ENCODE peak calls at places on chromosome 5, in eight cellular contexts. B is pancreas, L is stomach, J is HT-29, R is right cardiac atrium, A is cerebellum, M is M059J, Z is NCI-H1436. Y is an unnamed sample.

GRCh38 chr5:98807806-98808205 is 34.3 kb downstream of the RGMB start:
- DNase-seq in B (no peak), L (no peak), J (no peak), R (no peak), A (no peak), M (no peak), Z (no peak), Y (no peak)

GRCh38 chr5:149834246-149834855 is 104.2 kb downstream of the PPARGC1B start:
- DNase-seq in B (peak; percentile 41), L (peak; percentile 61), J (peak; percentile 73), R (no peak), A (peak; percentile 73), M (peak; percentile 76), Z (peak; percentile 58), Y (no peak)

GRCh38 chr5:93891491-93892480 is 150.4 kb upstream of the POU5F2 start:
- DNase-seq in B (no peak), L (no peak), J (no peak), R (no peak), A (no peak), M (peak; percentile 3), Z (peak; percentile 93), Y (no peak)

GRCh38 chr5:59698207-59698606 is 195.3 kb downstream of the PDE4D start:
- DNase-seq in B (no peak), L (no peak), J (no peak), R (no peak), A (no peak), M (no peak), Z (no peak), Y (no peak)

GRCh38 chr5:28014779-28015178 is 976.4 kb upstream of the CDH9 start:
- DNase-seq in B (no peak), L (no peak), J (peak; percentile 74), R (no peak), A (no peak), M (peak; percentile 29), Z (no peak), Y (no peak)

GRCh38 chr5:173806270-173807035 is 81.7 kb upstream of the CPEB4 start:
- DNase-seq in B (no peak), L (no peak), J (no peak), R (no peak), A (no peak), M (no peak), Z (no peak), Y (no peak)

GRCh38 chr5:179406031-179406681 is 60.9 kb upstream of the ADAMTS2 start:
- DNase-seq in B (no peak), L (no peak), J (no peak), R (peak; percentile 44), A (no peak), M (no peak), Z (no peak), Y (peak; percentile 89)

GRCh38 chr5:113235884-113236283 is 198.9 kb downstream of the TSSK1B start:
- DNase-seq in B (no peak), L (no peak), J (no peak), R (no peak), A (no peak), M (no peak), Z (no peak), Y (no peak)

GRCh38 chr5:142507528-142507927 is 178.4 kb downstream of the FGF1 start:
- DNase-seq in B (no peak), L (no peak), J (peak; percentile 68), R (no peak), A (no peak), M (no peak), Z (no peak), Y (no peak)

GRCh38 chr5:14267166-14267838 is 124.2 kb downstream of the TRIO start:
- DNase-seq in B (no peak), L (no peak), J (no peak), R (no peak), A (no peak), M (peak; percentile 79), Z (no peak), Y (no peak)